ENCODE peak calls at places on chromosomes 12 and 14, in eight cellular contexts. R, B, N, M, A, S, K and L are unnamed samples.

GRCh38 chr14:85060116-85060515 is 469.8 kb upstream of the FLRT2 start:
- DNase-seq in R (no peak), B (no peak), N (no peak), M (no peak), A (no peak), S (peak; percentile 28), K (no peak), L (no peak)

GRCh38 chr12:47120736-47121135 is 41.0 kb upstream of the AMIGO2 start:
- DNase-seq in R (no peak), B (no peak), N (no peak), M (peak; percentile 55), A (no peak), S (no peak), K (no peak), L (no peak)

GRCh38 chr12:129762436-129762835 is 141.4 kb downstream of the TMEM132D start:
- DNase-seq in R (no peak), B (no peak), N (no peak), M (no peak), A (no peak), S (no peak), K (no peak), L (no peak)

GRCh38 chr14:38994721-38995120 is 108.3 kb downstream of the SEC23A start:
- DNase-seq in R (no peak), B (no peak), N (no peak), M (no peak), A (no peak), S (no peak), K (no peak), L (no peak)

GRCh38 chr12:122917508-122918227 is 21.7 kb upstream of the VPS37B start:
- DNase-seq in R (no peak), B (no peak), N (peak; percentile 93), M (no peak), A (no peak), S (peak; percentile 86), K (peak; percentile 55), L (no peak)

GRCh38 chr12:94553130-94553519 is 93.5 kb upstream of the CEP83 start:
- DNase-seq in R (peak; percentile 13), B (no peak), N (peak; percentile 74), M (no peak), A (no peak), S (peak; percentile 89), K (peak; percentile 45), L (no peak)

GRCh38 chr12:4412056-4412455 is 32.5 kb upstream of the FGF23 start:
- DNase-seq in R (no peak), B (no peak), N (no peak), M (no peak), A (no peak), S (no peak), K (no peak), L (no peak)

GRCh38 chr14:44782775-44783238 is 178.9 kb downstream of the KLHL28 start:
- DNase-seq in R (no peak), B (no peak), N (peak; percentile 71), M (no peak), A (no peak), S (peak; percentile 87), K (no peak), L (no peak)